ENCODE peak calls at places on chromosomes 16 and 17, in seven cellular contexts. F is tibial nerve, V is stomach, A is GM12878, B is transverse colon, O is K562, C is sigmoid colon. N is an unnamed sample.

GRCh38 chr17:45332505-45332904 is 15.7 kb upstream of the MAP3K14 start:
- DNase-seq in C (peak), A (no peak), B (no peak), F (no peak), V (no peak), O (no peak), N (no peak)

GRCh38 chr16:90037202-90037765 is 18.0 kb upstream of the DBNDD1 start:
- DNase-seq in C (no peak), V (no peak), O (no peak), F (no peak), B (no peak), A (no peak), N (no peak)

GRCh38 chr16:80084614-80085013 is 456.2 kb upstream of the DYNLRB2 start:
- DNase-seq in F (no peak), V (peak), C (peak), A (no peak), B (peak), O (peak), N (peak)

GRCh38 chr16:66289051-66289680 is 77.3 kb upstream of the CDH5 start:
- DNase-seq in O (no peak), F (no peak), V (no peak), C (peak), B (no peak), A (no peak), N (peak)

GRCh38 chr16:12899529-12900168 is 1.7 kb upstream of the SHISA9 start:
- DNase-seq in B (no peak), A (no peak), F (no peak), V (peak), O (no peak), C (no peak), N (no peak)

GRCh38 chr16:17529982-17530760 is 59.4 kb upstream of the XYLT1 start:
- DNase-seq in V (no peak), C (no peak), F (no peak), A (peak), B (peak), O (peak), N (no peak)

GRCh38 chr17:78935419-78936323 is 10.5 kb upstream of the TIMP2 start:
- DNase-seq in O (peak), A (no peak), B (peak), V (peak), C (peak), F (peak), N (peak)

GRCh38 chr17:77455878-77456234 is 315.1 kb downstream of the SEC14L1 start:
- DNase-seq in C (no peak), O (no peak), F (no peak), B (no peak), V (no peak), A (no peak), N (no peak)

GRCh38 chr17:19457046-19457445 is 46.0 kb downstream of the RNF112 start:
- DNase-seq in A (no peak), C (no peak), B (no peak), V (no peak), O (no peak), F (no peak), N (no peak)

GRCh38 chr17:38925263-38925995 is at the start of gene LASP1NB:
- DNase-seq in B (no peak), F (no peak), A (no peak), V (peak), O (no peak), C (no peak), N (peak)

GRCh38 chr16:11422381-11423314 is 77.4 kb downstream of the RMI2 start:
- DNase-seq in F (no peak), V (no peak), A (no peak), B (no peak), C (no peak), O (no peak), N (no peak)

GRCh38 chr16:86886651-86887050 is 308.3 kb downstream of the FOXL1 start:
- DNase-seq in B (no peak), O (no peak), A (no peak), F (no peak), V (no peak), C (no peak), N (no peak)

GRCh38 chr17:65268832-65269231 is 131.7 kb downstream of the RGS9 start:
- DNase-seq in F (no peak), C (no peak), A (no peak), O (no peak), B (no peak), V (no peak), N (no peak)

GRCh38 chr17:48148029-48148759 is 40.6 kb downstream of the SNX11 start:
- DNase-seq in F (no peak), A (no peak), B (no peak), C (no peak), V (no peak), O (no peak), N (no peak)

GRCh38 chr17:21127508-21128077 is 829 bp downstream of the DHRS7B start:
- DNase-seq in F (no peak), O (no peak), V (no peak), B (no peak), C (no peak), A (no peak), N (no peak)

GRCh38 chr17:60422162-60422665 is at the start of gene CHCT1:
- DNase-seq in A (no peak), O (no peak), V (no peak), F (no peak), B (no peak), C (no peak), N (no peak)

GRCh38 chr16:82633964-82634600 is 7.3 kb downstream of the CDH13 start:
- DNase-seq in F (no peak), B (peak), A (no peak), C (peak), O (no peak), V (no peak), N (no peak)

GRCh38 chr16:64534180-64534780 is 587.6 kb downstream of the CDH11 start:
- DNase-seq in B (no peak), V (no peak), O (no peak), A (no peak), C (no peak), F (no peak), N (no peak)

GRCh38 chr16:8887952-8888560 is 5.9 kb downstream of the LITAFD start:
- DNase-seq in B (no peak), V (peak), O (no peak), C (peak), F (peak), A (no peak), N (no peak)

GRCh38 chr17:50146230-50146926 is 4.1 kb downstream of the PPP1R9B start:
- DNase-seq in V (no peak), B (no peak), C (no peak), A (no peak), F (no peak), O (no peak), N (no peak)
- TF ChIP-seq CTCF in V (no peak), B (no peak), C (no peak), A (peak), F (no peak), O (no peak), N (no peak)

DNA sequence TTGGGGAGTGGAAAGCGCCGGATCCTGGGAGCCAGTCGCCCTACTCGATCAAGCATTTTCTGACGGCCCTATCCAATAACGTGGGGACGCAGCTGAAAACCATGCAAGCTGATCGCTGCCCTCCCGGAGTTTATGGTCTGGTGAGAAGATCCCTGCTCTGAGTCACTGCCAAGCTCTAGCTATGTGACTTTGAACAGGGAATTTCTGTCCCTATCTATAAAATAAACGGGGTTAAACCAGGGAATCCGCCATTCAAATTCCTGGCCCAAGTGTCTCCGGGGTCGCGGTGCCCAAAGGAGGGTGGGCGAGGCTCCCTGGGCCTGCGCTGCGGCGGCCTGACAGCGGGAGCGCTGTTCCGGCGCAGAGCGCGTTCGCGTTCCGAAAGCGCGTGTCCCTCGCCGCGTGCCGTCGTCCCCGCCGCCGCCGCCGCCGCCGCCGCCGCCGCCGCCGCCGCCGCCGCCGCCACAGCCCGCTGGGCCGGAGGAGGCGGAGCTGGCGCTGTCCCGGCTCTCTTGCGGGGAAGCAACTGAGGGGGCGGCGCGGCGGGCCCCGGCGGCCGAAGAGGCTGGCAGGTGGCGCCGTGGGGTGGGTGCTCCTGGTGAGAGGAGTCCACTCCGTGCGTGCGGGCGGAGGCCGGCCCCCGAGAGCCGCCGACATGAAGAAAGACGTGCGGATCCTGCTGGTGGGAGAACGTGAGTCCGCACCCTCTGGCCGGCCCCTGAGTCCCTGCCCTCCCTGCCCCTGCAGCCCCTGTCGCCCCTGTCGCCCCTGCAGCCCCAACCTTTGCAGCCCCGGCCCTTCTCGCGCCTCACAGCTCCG is at the start of gene RHOT1:
- DNase-seq in O (peak), B (peak), C (peak), A (peak), F (peak), V (peak), N (peak)
- TF ChIP-seq EP300 in O (no peak), B (no peak), C (no peak), A (no peak), F (peak), V (no peak), N (no peak)

GRCh38 chr17:10349403-10349802 is 23.4 kb downstream of the MYH13 start:
- DNase-seq in O (no peak), C (no peak), B (no peak), A (no peak), V (no peak), F (no peak), N (no peak)
- TF ChIP-seq CTCF in O (no peak), C (no peak), B (no peak), A (peak), V (no peak), F (no peak), N (no peak)

GRCh38 chr17:22441776-22442175 is 749.5 kb downstream of the KCNJ18 start:
- DNase-seq in C (no peak), B (no peak), F (no peak), O (no peak), V (no peak), A (no peak), N (no peak)
- TF ChIP-seq EP300 in C (no peak), B (no peak), F (no peak), O (no peak), V (no peak), A (no peak), N (no peak)

DNA sequence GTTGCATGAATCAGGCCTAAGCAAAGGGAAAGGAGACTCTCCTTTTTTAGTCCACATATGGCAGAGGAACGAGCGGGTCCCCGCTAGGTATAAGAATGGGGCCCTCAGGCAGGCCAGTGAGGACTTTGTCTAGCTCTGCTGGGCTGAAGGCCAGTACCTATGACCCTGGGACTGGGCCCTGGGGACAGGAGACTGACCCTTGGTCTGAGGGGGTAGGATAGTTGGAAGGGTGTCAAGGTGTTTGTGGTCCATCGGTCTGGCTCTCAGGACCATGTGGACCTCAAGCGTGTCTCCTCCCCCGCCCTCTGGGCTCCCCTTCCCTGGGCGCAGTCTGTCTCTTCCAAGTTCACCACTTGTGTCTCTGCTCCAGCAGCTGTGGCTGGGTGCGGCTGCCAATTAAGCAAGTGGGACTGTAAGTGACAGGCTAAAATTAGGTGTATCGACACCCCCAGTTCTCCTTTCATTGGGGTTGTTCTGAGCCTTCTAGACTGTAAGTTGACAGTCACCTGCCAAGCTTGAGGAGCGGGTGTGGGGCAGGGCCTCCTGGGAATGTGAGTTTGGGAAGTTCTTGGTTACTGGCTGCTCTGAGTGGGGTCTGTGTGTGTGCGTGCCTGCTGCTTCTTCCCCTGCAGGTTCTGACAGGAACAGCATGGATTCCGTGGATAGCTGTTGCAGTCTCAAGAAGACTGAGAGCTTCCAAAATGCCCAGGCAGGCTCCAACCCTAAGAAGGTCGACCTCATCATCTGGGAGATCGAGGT is 24.5 kb downstream of the AKAP1 start:
- DNase-seq in A (no peak), B (peak), O (no peak), V (no peak), F (no peak), C (peak), N (no peak)
- TF ChIP-seq CTCF in A (no peak), B (peak), O (peak), V (no peak), F (no peak), C (peak), N (peak)

DNA sequence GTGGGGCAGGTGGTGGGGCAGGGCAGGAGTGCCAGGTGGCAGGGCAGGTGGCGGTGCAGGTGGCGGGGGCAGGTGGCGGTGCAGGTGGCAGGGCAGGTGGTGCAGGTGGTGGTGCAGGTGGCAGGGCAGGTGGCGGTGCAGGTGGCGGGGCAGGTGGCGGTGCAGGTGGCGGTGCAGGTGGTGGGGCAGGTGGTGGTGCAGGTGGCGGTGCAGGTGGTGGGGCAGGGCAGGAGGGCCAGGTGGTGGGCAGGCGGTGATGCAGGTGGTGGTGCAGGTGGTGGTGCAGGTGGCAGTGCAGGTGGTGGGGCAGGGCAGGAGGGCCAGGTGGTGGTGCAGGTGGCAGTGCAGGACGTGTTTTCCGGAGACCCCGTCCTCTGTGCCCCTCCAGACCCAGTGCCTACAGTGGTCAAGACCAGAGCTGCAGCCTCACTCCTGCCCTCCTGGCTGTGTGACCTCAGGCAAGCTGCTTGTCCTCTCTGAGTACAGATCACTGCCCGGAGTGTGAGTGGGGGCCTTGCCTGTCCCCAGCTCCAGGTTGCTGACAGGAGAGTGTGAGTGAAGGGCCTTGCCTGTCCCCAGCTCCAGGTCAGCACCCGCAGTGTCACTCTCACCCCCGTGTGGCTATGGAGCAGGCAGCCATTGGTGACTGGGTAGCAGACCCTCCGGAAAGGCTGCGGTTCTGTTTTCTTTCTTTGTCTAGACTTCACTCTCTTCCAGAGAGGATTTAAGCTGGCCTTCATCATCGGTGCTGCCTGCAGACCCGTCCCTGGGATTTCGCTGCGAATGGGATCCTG is 16.1 kb upstream of the NPTX1 start:
- DNase-seq in V (no peak), F (no peak), C (no peak), A (no peak), B (no peak), O (no peak), N (no peak)
- TF ChIP-seq EP300 in V (no peak), F (no peak), C (no peak), A (no peak), B (no peak), O (no peak), N (no peak)

DNA sequence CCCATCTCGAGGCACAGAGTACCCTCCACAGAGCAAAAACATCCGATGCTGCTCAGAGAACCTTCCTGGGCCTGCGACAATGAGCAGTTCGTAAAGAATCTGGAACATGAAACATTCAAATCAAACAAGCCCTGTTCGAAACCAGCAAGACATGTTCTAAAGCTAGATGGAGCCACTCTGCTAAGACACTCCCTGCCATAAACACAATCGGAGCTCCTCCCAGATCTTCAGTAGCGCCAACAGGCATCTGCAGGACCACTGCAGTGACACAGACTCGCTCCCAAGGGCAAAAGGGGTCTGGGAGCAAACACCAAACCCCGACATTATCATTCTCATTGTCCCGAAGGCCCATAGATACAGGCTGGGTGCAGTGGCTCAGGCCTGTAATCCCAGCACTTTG is 108.7 kb downstream of the ZFHX3 start:
- DNase-seq in C (peak), F (no peak), A (no peak), B (peak), O (no peak), V (no peak), N (no peak)
- TF ChIP-seq CTCF in C (no peak), F (peak), A (no peak), B (no peak), O (no peak), V (no peak), N (no peak)